ENCODE peak calls at places on chromosomes 1 and 21, in ten cellular contexts. K is osteocyte; J is neural progenitor cell; V is fibroblast of pulmonary artery; T is MM.1S; Q is colonic mucosa; U is heart right ventricle; C is activated CD8-positive, alpha-beta T cell treated with anti-CD3 and anti-CD28 coated beads for 36 hours; W is nephron progenitor cell; H is lower leg skin. Y is an unnamed sample.

GRCh38 chr1:229625893-229626831 is at the start of the genes TAF5L and URB2:
- DNase-seq in K (peak; percentile 95), J (peak; percentile 97), V (peak; percentile 89), T (peak; percentile 96), Q (peak; percentile 86), U (peak; percentile 88), C (peak; percentile 87), W (peak; percentile 85), H (peak; percentile 72), Y (peak; percentile 88)

GRCh38 chr1:220734571-220735326 is 13.4 kb upstream of the MTARC2 start:
- DNase-seq in K (peak; percentile 36), J (no peak), V (peak; percentile 77), T (no peak), Q (peak; percentile 58), U (no peak), C (no peak), W (no peak), H (no peak), Y (no peak)

GRCh38 chr1:39387452-39387851 is 104.0 kb upstream of the BMP8A start:
- DNase-seq in K (no peak), J (no peak), V (peak; percentile 84), T (no peak), Q (no peak), U (no peak), C (peak; percentile 6), W (no peak), H (no peak), Y (no peak)

GRCh38 chr1:206782448-206782847 is 10.2 kb upstream of the IL10 start:
- DNase-seq in K (no peak), J (no peak), V (no peak), T (peak; percentile 76), Q (no peak), U (no peak), C (peak; percentile 65), W (no peak), H (no peak), Y (no peak)

GRCh38 chr1:181101581-181102226 is 13.2 kb downstream of the IER5 start:
- DNase-seq in K (no peak), J (peak; percentile 64), V (peak; percentile 73), T (no peak), Q (no peak), U (no peak), C (no peak), W (peak; percentile 29), H (no peak), Y (no peak)

GRCh38 chr21:41766051-41766882 is 585 bp downstream of the RIPK4 start:
- DNase-seq in K (no peak), J (peak; percentile 70), V (no peak), T (no peak), Q (no peak), U (no peak), C (no peak), W (peak; percentile 49), H (no peak), Y (no peak)

GRCh38 chr21:44566403-44566802 is 7.1 kb upstream of the KRTAP10-4 start:
- DNase-seq in K (no peak), J (no peak), V (no peak), T (no peak), Q (no peak), U (no peak), C (no peak), W (no peak), H (no peak), Y (no peak)

GRCh38 chr1:39788758-39789570 is at the start of gene BMP8B:
- DNase-seq in K (no peak), J (peak; percentile 60), V (no peak), T (peak; percentile 77), Q (peak; percentile 78), U (peak; percentile 58), C (peak; percentile 52), W (peak; percentile 48), H (no peak), Y (peak; percentile 48)

GRCh38 chr1:71706030-71706671 is 576.2 kb downstream of the NEGR1 start:
- DNase-seq in K (no peak), J (peak; percentile 6), V (no peak), T (peak; percentile 84), Q (no peak), U (no peak), C (no peak), W (no peak), H (no peak), Y (no peak)

GRCh38 chr1:201261771-201262547 is 21.3 kb upstream of the PKP1 start:
- DNase-seq in K (peak; percentile 62), J (no peak), V (no peak), T (no peak), Q (peak; percentile 10), U (no peak), C (no peak), W (no peak), H (peak; percentile 14), Y (no peak)

DNA sequence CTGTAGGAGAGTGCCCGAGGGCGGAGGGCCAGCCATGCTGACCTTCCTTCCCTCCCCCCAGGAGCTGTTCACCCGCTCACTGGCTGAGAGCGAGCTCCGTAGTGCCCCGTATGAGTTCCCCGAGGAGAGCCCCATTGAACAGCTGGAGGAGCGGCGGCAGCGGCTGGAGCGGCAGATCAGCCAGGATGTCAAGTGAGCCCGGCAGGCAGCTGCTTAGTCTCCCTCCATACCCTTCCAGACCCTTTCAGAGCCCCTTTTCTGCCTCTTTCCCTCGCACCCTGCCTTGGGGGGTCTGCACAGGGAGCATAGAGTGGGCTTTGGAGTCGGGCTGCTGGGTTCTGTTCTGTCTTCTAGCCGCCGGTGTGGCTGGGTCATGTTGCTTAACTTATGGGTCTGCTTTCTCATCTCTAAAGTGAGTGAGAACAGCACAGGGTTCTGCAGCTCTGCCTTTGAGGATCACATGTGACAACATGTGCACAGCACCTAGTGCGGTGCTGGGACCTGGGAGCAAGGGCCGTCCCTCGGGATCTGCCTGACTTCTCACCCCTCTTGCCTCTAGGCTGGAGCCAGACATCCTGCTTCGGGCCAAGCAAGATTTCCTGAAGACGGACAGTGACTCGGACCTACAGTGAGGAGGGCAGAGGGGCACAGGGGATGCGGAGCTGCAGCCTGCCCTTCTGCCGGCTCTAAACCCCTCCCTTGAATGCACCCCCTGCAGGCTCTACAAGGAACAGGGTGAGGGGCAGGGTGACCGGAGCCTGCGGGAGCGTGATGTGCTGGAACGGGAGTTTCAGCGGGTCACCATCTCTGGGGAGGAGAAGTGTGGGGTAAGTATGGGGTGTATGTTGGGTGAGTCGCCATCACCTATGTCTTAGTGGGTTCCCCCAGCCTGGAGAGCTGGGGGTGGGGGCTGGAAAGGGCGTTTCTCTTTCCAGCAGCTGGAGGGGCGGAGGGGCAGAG is 6.2 kb downstream of the AMPD2 start:
- DNase-seq in K (peak; percentile 81), J (no peak), V (no peak), T (no peak), Q (no peak), U (no peak), C (no peak), W (no peak), H (peak; percentile 11), Y (peak; percentile 55)
- TF ChIP-seq CTCF in K (no peak), J (no peak), V (no peak), T (no peak), Q (no peak), U (no peak), C (no peak), W (no peak), H (no peak), Y (no peak)

GRCh38 chr1:9246841-9247785 is 12.5 kb downstream of the H6PD start:
- DNase-seq in K (no peak), J (no peak), V (no peak), T (no peak), Q (no peak), U (no peak), C (no peak), W (no peak), H (no peak), Y (no peak)
- TF ChIP-seq CTCF in K (no peak), J (peak; percentile 18), V (no peak), T (no peak), Q (no peak), U (no peak), C (no peak), W (no peak), H (no peak), Y (no peak)

DNA sequence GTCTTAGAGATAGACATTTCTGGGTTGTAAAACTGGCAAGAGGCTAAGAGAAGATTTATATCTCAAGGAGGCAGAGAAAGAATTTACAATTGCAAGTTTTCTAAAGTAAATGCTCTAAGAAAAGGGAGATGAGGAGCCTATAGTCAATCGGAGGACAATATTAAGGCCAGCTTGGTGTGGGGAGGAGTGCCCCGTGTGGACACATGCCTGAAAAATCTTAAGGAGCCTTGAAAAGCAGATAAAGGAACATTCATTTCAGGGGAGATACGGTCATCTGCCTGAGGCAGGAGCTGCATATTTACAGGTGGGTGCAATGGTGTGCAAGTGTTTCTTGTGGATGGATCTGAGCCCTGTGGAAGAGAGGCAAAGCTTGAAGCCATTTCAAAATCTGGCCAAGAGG is 25.6 kb downstream of the FCRL2 start:
- DNase-seq in K (no peak), J (no peak), V (no peak), T (no peak), Q (no peak), U (no peak), C (no peak), W (no peak), H (no peak), Y (no peak)
- TF ChIP-seq CTCF in K (no peak), J (peak; percentile 33), V (no peak), T (peak; percentile 14), Q (no peak), U (no peak), C (no peak), W (no peak), H (no peak), Y (no peak)

GRCh38 chr1:210024282-210024681 is 86.3 kb downstream of the SYT14 start:
- DNase-seq in K (no peak), J (no peak), V (no peak), T (no peak), Q (no peak), U (no peak), C (no peak), W (no peak), H (no peak), Y (no peak)

GRCh38 chr1:210022044-210022443 is 84.0 kb downstream of the SYT14 start:
- DNase-seq in K (no peak), J (no peak), V (no peak), T (no peak), Q (no peak), U (no peak), C (no peak), W (no peak), H (no peak), Y (no peak)

GRCh38 chr1:210024996-210025395 is 87.0 kb downstream of the SYT14 start:
- DNase-seq in K (no peak), J (peak; percentile 39), V (no peak), T (no peak), Q (no peak), U (no peak), C (no peak), W (no peak), H (no peak), Y (no peak)

GRCh38 chr1:210027994-210028393 is 90.0 kb downstream of the SYT14 start:
- DNase-seq in K (no peak), J (no peak), V (no peak), T (no peak), Q (no peak), U (no peak), C (no peak), W (no peak), H (no peak), Y (no peak)

DNA sequence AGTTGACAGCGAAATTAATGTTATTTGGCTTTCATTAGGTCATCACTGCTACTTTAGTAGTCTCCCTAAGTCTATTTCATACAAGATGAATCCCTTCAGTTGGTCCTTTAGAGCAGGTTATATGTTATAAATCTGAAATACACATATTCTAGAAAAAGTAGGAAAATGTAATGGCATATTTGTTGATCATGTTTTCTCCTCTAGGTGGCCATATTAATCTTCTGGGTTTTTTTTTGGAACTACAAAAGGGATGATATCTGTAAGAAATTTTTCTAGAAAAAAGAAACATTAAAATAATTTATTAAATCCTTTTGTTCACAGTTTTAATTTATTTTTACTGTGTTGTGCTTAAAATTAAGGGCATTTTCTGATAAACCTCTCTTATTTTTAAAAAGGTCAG is 87.9 kb downstream of the SYT14 start:
- DNase-seq in K (no peak), J (no peak), V (no peak), T (no peak), Q (no peak), U (no peak), C (no peak), W (no peak), H (no peak), Y (no peak)
- TF ChIP-seq CTCF in K (peak; percentile 28), J (no peak), V (peak; percentile 8), T (peak; percentile 12), Q (no peak), U (no peak), C (no peak), W (no peak), H (no peak), Y (no peak)

Y was measured in glutamatergic neuron.